ENCODE peak calls at places on chromosomes 2 and 18, in five cellular contexts. P is cardiac muscle cell, K is testis, W is AG10803, N is choroid plexus epithelial cell. C is an unnamed sample.

GRCh38 chr2:149258531-149258930 is 71.9 kb upstream of the LYPD6 start:
- DNase-seq in N (no peak), K (no peak), P (no peak), W (no peak), C (no peak)

GRCh38 chr18:47730795-47731194 is 199.7 kb downstream of the SMAD2 start:
- DNase-seq in P (no peak), N (peak), W (peak), K (no peak), C (no peak)

GRCh38 chr2:219000569-219000960 is 7.3 kb upstream of the CRYBA2 start:
- DNase-seq in N (no peak), K (no peak), W (no peak), P (no peak), C (no peak)

GRCh38 chr2:101153077-101153707 is 2.0 kb upstream of the TBC1D8 start:
- DNase-seq in K (no peak), P (no peak), W (no peak), N (no peak), C (no peak)

GRCh38 chr18:48013162-48013561 is 82.7 kb upstream of the SMAD2 start:
- DNase-seq in P (no peak), W (peak), N (no peak), K (no peak), C (no peak)

GRCh38 chr2:210225461-210225798 is 183 bp upstream of the ACADL start:
- DNase-seq in K (no peak), P (peak), N (peak), W (peak), C (no peak)

GRCh38 chr2:237298323-237299118 is 115.4 kb downstream of the COL6A3 start:
- DNase-seq in P (peak), W (peak), N (peak), K (no peak), C (no peak)

GRCh38 chr18:74840492-74841167 is 243.0 kb downstream of the ZNF407 start:
- DNase-seq in K (no peak), N (peak), W (peak), P (peak), C (peak)

GRCh38 chr2:47488870-47489584 is 86.1 kb downstream of the MSH2 start:
- DNase-seq in W (peak), P (peak), K (no peak), N (peak), C (peak)

GRCh38 chr2:127102464-127103242 is 4.3 kb downstream of the BIN1 start:
- DNase-seq in N (no peak), K (no peak), W (no peak), P (no peak), C (no peak)

DNA sequence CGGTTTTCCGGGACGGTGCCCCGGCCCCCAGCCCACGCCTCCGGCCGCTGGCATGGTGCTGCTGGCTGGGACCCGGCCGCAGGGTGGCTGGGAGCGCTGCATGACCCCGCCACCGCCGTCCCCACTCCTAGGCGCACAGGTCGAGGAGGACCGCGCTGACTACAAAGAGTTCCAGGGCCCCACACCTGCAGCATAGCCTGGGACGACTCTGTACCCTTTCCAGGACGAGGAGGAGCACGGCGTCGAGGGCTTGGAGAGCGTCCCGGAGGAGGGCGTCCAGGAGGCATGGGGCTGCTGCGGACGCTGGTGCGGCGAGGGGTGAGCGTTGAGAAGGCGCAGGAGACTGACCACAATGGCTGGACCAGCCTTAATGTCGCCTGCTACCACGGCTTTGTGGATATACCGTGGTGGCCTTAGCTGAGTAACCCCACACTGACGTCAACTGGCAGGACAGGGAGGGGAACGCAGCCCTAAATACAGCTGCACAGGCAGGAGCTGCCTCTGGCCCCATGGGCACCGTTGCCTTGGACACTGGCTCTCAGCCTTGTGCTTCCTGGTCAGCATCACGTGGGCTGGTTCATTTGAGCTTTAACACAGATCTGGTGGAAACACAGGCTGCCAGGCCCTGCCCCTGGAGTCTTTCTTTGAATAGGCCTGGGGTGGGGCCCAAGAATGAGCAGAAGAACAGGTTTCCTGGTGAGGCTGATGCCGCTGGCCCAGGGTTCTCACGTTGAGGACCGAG is 40.9 kb upstream of the TRIM43B start:
- DNase-seq in W (no peak), P (peak), K (no peak), N (peak), C (no peak)
- H3K4me3 ChIP-seq in W (peak), P (no peak), K (peak), N (no peak), C (peak)

GRCh38 chr2:111118455-111119003 is 2.2 kb upstream of the BCL2L11 start:
- DNase-seq in K (no peak), W (no peak), P (no peak), N (no peak), C (no peak)
- H3K4me3 ChIP-seq in K (peak), W (peak), P (peak), N (peak), C (peak)

GRCh38 chr2:69916151-69916550 is 1.2 kb downstream of the MXD1 start:
- DNase-seq in K (no peak), N (no peak), P (no peak), W (no peak), C (no peak)
- H3K4me3 ChIP-seq in K (no peak), N (peak), P (peak), W (peak), C (peak)

DNA sequence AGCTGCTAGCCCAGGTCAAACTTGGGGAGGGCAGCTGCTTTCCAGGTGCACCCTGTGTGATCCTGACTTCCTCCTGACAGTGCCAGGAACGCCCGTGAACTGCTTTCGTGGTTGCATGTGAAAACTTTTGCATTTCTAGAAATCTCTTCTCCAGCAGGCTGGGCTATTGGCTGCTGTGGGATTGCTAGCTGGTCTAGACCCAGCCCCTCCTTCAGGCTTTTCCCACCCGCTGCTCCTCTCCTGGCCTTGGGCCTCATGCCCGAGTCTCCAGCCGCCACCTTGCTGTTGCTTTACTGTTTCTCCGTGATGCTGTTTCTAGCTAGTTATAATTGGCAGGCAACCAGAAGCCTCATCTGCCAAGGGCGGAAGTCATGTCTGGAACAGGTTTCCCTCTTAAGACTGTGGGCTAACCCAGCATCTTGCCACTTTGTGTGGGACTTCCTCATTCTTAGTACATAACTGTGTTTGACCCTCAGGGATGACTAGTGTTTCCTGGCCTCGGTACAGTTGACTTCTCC is 27.0 kb upstream of the MGAT4A start:
- DNase-seq in N (peak), W (peak), P (peak), K (peak), C (peak)
- H3K4me3 ChIP-seq in N (no peak), W (no peak), P (no peak), K (no peak), C (no peak)

DNA sequence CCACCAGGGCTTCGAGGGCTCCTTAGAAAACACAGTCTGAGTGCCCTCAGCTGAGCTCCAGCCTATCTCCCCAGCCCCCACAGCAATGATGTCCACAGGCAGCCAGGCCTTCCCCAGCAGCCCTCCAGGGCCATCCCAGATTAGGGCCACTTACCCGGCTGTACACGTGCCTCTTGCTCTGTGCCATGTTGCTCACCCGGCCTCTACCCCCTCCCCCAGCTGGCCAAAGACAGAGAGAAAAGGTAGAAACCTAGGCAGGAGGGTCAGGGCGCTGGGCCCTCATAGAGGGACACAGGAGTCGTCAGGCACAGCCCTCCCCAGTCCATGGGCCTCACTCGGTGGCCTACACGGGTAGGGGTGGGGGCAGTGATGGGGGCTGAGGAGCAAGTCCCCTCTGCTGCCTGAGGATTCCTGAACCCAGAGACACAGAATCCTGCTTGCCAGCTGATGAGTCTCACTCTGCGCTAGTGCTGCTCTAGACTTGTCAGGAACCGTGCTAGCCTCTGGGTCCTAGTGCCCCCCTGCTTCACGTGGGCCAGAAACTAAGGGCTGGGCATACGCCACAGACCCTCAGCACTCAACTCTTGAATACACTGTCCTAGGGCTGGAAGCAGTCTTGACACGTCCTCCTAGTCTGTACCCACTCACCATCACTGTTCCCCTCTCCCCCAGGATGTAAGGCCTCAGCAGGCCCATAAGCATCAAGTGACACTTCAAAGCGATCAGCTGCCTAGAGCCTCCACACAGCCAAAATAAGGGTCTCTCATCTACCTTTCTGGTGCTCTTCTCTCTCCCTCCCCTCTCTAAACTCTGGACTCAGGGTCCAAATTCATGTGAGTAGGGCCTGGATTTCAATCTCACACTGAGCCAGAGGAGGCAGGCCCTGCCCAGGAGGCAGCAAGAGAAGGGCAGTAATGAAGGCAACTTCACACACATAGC is at the start of gene DCTN1:
- DNase-seq in N (peak), P (peak), K (peak), W (peak), C (no peak)
- H3K4me3 ChIP-seq in N (peak), P (peak), K (peak), W (peak), C (peak)

GRCh38 chr18:28178720-28179119 is 1.8 kb upstream of the CDH2 start:
- DNase-seq in N (peak), P (no peak), W (peak), K (no peak), C (no peak)
- H3K4me3 ChIP-seq in N (peak), P (peak), W (peak), K (peak), C (peak)

DNA sequence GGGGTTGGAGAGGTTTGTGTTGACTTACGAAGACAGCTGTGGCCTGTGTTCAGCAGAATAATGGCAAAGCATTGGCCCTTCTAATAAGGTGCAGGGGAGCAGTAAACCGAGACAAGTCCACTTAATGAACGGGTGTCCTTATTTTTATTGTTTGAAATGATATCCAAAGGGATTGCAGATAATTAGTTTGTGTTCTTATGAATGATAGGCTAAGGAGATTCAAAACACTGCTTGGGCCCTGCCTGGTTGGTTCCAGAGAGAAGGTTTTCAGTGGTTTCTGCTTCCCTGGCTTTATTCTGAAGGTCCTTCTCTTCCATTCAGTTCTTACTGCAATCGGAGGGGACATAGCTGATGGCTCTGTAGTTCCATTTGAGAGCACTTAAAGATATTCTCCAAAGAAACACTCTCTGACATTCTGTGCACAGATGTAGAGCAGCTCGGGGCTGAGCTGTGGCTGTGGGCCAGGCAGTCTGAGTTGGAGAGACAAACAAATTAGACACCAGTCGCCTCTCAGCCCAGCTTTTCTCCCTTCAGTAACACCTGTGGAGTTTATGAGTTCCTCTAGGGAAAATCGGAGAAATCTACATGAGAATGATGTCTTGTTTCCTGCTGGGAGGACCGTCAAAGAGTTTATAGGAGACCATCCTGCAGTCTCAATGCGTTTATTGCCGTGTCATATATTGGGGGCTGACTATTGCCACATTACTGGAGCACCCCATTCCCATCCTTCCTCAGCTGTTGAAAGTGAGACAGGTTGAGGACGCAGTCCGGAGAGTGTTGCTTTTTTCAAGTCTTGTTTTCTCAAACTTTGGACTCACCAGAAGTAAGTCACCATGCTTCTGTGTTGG is 6.5 kb downstream of the GREB1 start:
- DNase-seq in P (no peak), K (peak), N (no peak), W (no peak), C (no peak)
- H3K4me3 ChIP-seq in P (no peak), K (peak), N (no peak), W (no peak), C (no peak)

GRCh38 chr2:72150157-72150960 is 2.7 kb upstream of the CYP26B1 start:
- DNase-seq in W (peak), P (peak), K (peak), N (peak), C (peak)
- H3K4me3 ChIP-seq in W (peak), P (peak), K (peak), N (peak), C (peak)

DNA sequence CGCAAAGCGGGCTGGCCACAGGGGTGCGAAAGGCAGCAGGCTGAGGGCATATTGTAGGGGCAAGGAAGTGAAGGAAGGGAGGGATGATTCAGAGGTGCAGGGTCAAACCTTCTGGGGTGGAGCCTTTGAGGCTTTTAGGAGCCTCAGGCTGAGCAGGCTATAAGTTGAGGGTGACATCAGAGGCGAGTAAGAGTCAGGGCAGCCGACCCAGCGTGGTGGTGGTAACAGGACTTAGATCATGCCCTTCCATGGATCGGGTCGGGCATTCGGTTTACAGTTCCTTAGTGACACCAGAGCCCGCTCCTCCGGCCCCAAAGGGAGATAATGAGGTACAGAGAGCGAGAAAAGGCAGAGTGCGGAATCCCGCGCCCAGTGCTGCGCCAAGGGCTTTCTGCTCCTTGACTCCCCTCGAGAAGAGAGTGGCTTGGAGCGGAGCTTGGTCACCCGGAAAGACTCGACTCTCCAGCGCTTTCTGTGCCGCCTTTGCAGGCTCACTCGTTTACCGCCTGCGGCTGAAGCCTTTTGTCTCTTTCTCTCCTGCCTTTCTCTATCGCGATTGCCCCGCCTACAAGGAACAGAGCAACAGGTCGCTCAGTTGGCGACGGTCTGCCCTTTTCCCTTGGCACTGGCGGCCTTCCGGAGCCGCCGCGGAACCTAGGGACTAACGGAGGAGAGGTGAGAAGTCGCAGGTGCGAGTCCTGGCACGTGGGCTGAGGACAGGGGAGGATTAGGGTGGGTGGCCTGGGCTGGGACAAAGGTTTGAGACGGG is 719 bp downstream of the LBX2 start:
- DNase-seq in N (no peak), K (no peak), P (no peak), W (no peak), C (no peak)
- H3K4me3 ChIP-seq in N (peak), K (peak), P (peak), W (peak), C (peak)

GRCh38 chr2:1741851-1742250 is 2.5 kb downstream of the PXDN start:
- DNase-seq in K (peak), W (no peak), N (no peak), P (no peak), C (no peak)
- H3K4me3 ChIP-seq in K (no peak), W (peak), N (no peak), P (no peak), C (peak)

C was measured in skeletal muscle cell.